ENCODE peak calls at places on chromosomes 3 and 15, in six cellular contexts. One of them, this sample, is unnamed.
A peak's percentile ranks its signal among the peaks of the same experiment; 100 is the strongest.

GRCh38 chr15:90988249-90988648 is 6.1 kb downstream of the PRC1 start:
- DNase-seq in ureter: no peak
- DNase-seq in non-pigmented ciliary epithelial cell: no peak
- DNase-seq in HT1080: no peak
- DNase-seq in NCI-H446 treated with DMSO at 0.1 percent for 48 hours: no peak
- DNase-seq in activated T-cell treated with anti-CD3 and anti-CD28 coated beads for 24 hours: no peak
- DNase-seq in this sample: no peak

GRCh38 chr3:119669906-119670570 is 7.2 kb downstream of the COX17 start:
- DNase-seq in ureter: no peak
- DNase-seq in HT1080: peak; percentile 53
- DNase-seq in NCI-H446 treated with DMSO at 0.1 percent for 48 hours: no peak
- DNase-seq in activated T-cell treated with anti-CD3 and anti-CD28 coated beads for 24 hours: no peak
- DNase-seq in non-pigmented ciliary epithelial cell: no peak
- DNase-seq in this sample: no peak

GRCh38 chr15:45162771-45163507 is 24.8 kb downstream of the SHF start:
- DNase-seq in ureter: peak; percentile 79
- DNase-seq in NCI-H446 treated with DMSO at 0.1 percent for 48 hours: peak; percentile 51
- DNase-seq in non-pigmented ciliary epithelial cell: peak; percentile 47
- DNase-seq in activated T-cell treated with anti-CD3 and anti-CD28 coated beads for 24 hours: peak; percentile 54
- DNase-seq in HT1080: peak; percentile 82
- DNase-seq in this sample: peak; percentile 77

GRCh38 chr3:122936335-122936734 is 91.2 kb downstream of the SEMA5B start:
- DNase-seq in ureter: no peak
- DNase-seq in activated T-cell treated with anti-CD3 and anti-CD28 coated beads for 24 hours: no peak
- DNase-seq in HT1080: no peak
- DNase-seq in non-pigmented ciliary epithelial cell: no peak
- DNase-seq in NCI-H446 treated with DMSO at 0.1 percent for 48 hours: peak; percentile 95
- DNase-seq in this sample: no peak

GRCh38 chr3:67458406-67458805 is 196.0 kb downstream of the SUCLG2 start:
- DNase-seq in HT1080: peak; percentile 70
- DNase-seq in activated T-cell treated with anti-CD3 and anti-CD28 coated beads for 24 hours: no peak
- DNase-seq in ureter: no peak
- DNase-seq in NCI-H446 treated with DMSO at 0.1 percent for 48 hours: peak; percentile 20
- DNase-seq in non-pigmented ciliary epithelial cell: no peak
- DNase-seq in this sample: no peak

GRCh38 chr15:78049691-78050440 is 27.6 kb downstream of the TBC1D2B start:
- DNase-seq in HT1080: no peak
- DNase-seq in NCI-H446 treated with DMSO at 0.1 percent for 48 hours: no peak
- DNase-seq in ureter: no peak
- DNase-seq in activated T-cell treated with anti-CD3 and anti-CD28 coated beads for 24 hours: peak; percentile 65
- DNase-seq in non-pigmented ciliary epithelial cell: no peak
- DNase-seq in this sample: no peak

GRCh38 chr15:63597033-63597790 is at the start of gene FBXL22:
- DNase-seq in activated T-cell treated with anti-CD3 and anti-CD28 coated beads for 24 hours: no peak
- DNase-seq in NCI-H446 treated with DMSO at 0.1 percent for 48 hours: no peak
- DNase-seq in HT1080: no peak
- DNase-seq in non-pigmented ciliary epithelial cell: no peak
- DNase-seq in ureter: peak; percentile 65
- DNase-seq in this sample: no peak

GRCh38 chr3:160754371-160754854 is 1.6 kb upstream of the PPM1L start:
- DNase-seq in NCI-H446 treated with DMSO at 0.1 percent for 48 hours: no peak
- DNase-seq in activated T-cell treated with anti-CD3 and anti-CD28 coated beads for 24 hours: no peak
- DNase-seq in HT1080: peak; percentile 62
- DNase-seq in non-pigmented ciliary epithelial cell: no peak
- DNase-seq in ureter: peak; percentile 45
- DNase-seq in this sample: peak; percentile 29

GRCh38 chr3:180870008-180870733 is 42.3 kb upstream of the FXR1 start:
- DNase-seq in non-pigmented ciliary epithelial cell: no peak
- DNase-seq in NCI-H446 treated with DMSO at 0.1 percent for 48 hours: no peak
- DNase-seq in ureter: no peak
- DNase-seq in activated T-cell treated with anti-CD3 and anti-CD28 coated beads for 24 hours: no peak
- DNase-seq in HT1080: no peak
- DNase-seq in this sample: no peak

GRCh38 chr3:106299300-106300098 is 430.7 kb upstream of the CBLB start:
- DNase-seq in non-pigmented ciliary epithelial cell: peak; percentile 66
- DNase-seq in ureter: no peak
- DNase-seq in HT1080: peak; percentile 64
- DNase-seq in NCI-H446 treated with DMSO at 0.1 percent for 48 hours: no peak
- DNase-seq in activated T-cell treated with anti-CD3 and anti-CD28 coated beads for 24 hours: no peak
- DNase-seq in this sample: no peak